ENCODE peak calls at places on chromosome 15, in five cellular contexts. P is HFFc6, Q is NCI-H526, A is Calu3, O is mucosa of gallbladder. F is an unnamed sample.

GRCh38 chr15:69652906-69653305 is 200.3 kb downstream of the RPLP1 start:
- DNase-seq in P (no peak), A (no peak), O (no peak), Q (no peak), F (no peak)

GRCh38 chr15:88497109-88497761 is 29.7 kb downstream of the MRPS11 start:
- DNase-seq in P (no peak), Q (no peak), A (no peak), O (no peak), F (no peak)

GRCh38 chr15:66798426-66799061 is 96.5 kb downstream of the SMAD6 start:
- DNase-seq in O (no peak), Q (no peak), P (peak; percentile 53), A (no peak), F (peak; percentile 41)

GRCh38 chr15:66483131-66483566 is 14.4 kb downstream of the SNAPC5 start:
- DNase-seq in O (peak; percentile 76), P (peak; percentile 30), Q (no peak), A (peak; percentile 90), F (no peak)

GRCh38 chr15:42619641-42620371 is 44.4 kb downstream of the STARD9 start:
- DNase-seq in A (no peak), O (no peak), P (no peak), Q (no peak), F (no peak)

GRCh38 chr15:70501849-70502248 is 261.5 kb downstream of the UACA start:
- DNase-seq in A (no peak), Q (no peak), P (no peak), O (no peak), F (no peak)

GRCh38 chr15:51335087-51335486 is 3.3 kb downstream of the CYP19A1 start:
- DNase-seq in Q (no peak), A (no peak), O (no peak), P (no peak), F (no peak)

GRCh38 chr15:33066584-33066983 is 127.9 kb downstream of the FMN1 start:
- DNase-seq in A (no peak), Q (no peak), O (no peak), P (no peak), F (no peak)

GRCh38 chr15:89002281-89002761 is 85.9 kb upstream of the ABHD2 start:
- DNase-seq in Q (no peak), O (no peak), A (no peak), P (peak; percentile 88), F (peak; percentile 68)

GRCh38 chr15:91228391-91228790 is 128.3 kb downstream of the SV2B start:
- DNase-seq in A (no peak), Q (peak; percentile 60), O (no peak), P (no peak), F (no peak)

GRCh38 chr15:53837263-53837662 is 77.8 kb upstream of the WDR72 start:
- DNase-seq in O (peak; percentile 80), Q (peak; percentile 22), A (peak; percentile 66), P (no peak), F (no peak)

GRCh38 chr15:101107625-101108457 is 144.0 kb downstream of the CHSY1 start:
- DNase-seq in A (no peak), Q (no peak), O (no peak), P (no peak), F (no peak)

GRCh38 chr15:44536298-44536961 is 517 bp upstream of the EIF3J start:
- DNase-seq in Q (no peak), O (peak; percentile 85), A (peak; percentile 82), P (peak; percentile 83), F (peak; percentile 75)

GRCh38 chr15:52735231-52736089 is 54.7 kb downstream of the ONECUT1 start:
- DNase-seq in Q (peak; percentile 78), A (peak; percentile 78), P (peak; percentile 67), O (peak; percentile 79), F (peak; percentile 60)

GRCh38 chr15:31485911-31486461 is 159.4 kb downstream of the KLF13 start:
- DNase-seq in A (no peak), P (peak; percentile 4), O (no peak), Q (no peak), F (no peak)

GRCh38 chr15:86125775-86126174 is 46.1 kb downstream of the AGBL1 start:
- DNase-seq in P (no peak), Q (no peak), A (no peak), O (no peak), F (no peak)

GRCh38 chr15:72733941-72734738 is 48.1 kb downstream of the BBS4 start:
- DNase-seq in P (no peak), A (no peak), Q (no peak), O (no peak), F (no peak)

GRCh38 chr15:87354661-87355410 is 901.7 kb downstream of the NTRK3 start:
- DNase-seq in A (no peak), O (no peak), P (peak; percentile 86), Q (no peak), F (peak; percentile 41)

GRCh38 chr15:66508293-66508883 is 3.3 kb downstream of the ZWILCH start:
- DNase-seq in P (no peak), A (no peak), O (no peak), Q (no peak), F (no peak)

F was measured in GM04504.